ENCODE peak calls at places on chromosomes 5 and 9, in four cellular contexts. One of them, this sample, is unnamed.

GRCh38 chr9:100222674-100223073 is 123.6 kb downstream of the INVS start:
- DNase-seq in K562: peak; percentile 28
- DNase-seq in HepG2: no peak
- DNase-seq in endothelial cell of umbilical vein: peak; percentile 53
- DNase-seq in this sample: peak; percentile 43

GRCh38 chr9:31671011-31671410 is 713.4 kb upstream of the ACO1 start:
- DNase-seq in HepG2: no peak
- DNase-seq in endothelial cell of umbilical vein: no peak
- DNase-seq in K562: no peak
- DNase-seq in this sample: no peak

GRCh38 chr5:172872997-172873491 is 39.0 kb downstream of the ERGIC1 start:
- DNase-seq in K562: no peak
- DNase-seq in endothelial cell of umbilical vein: peak; percentile 90
- DNase-seq in HepG2: no peak
- DNase-seq in this sample: no peak

GRCh38 chr5:23332650-23333251 is 174.7 kb upstream of the PRDM9 start:
- DNase-seq in HepG2: peak; percentile 1
- DNase-seq in endothelial cell of umbilical vein: no peak
- DNase-seq in K562: no peak
- DNase-seq in this sample: peak; percentile 69

GRCh38 chr5:57754616-57755015 is 272.0 kb upstream of the ACTBL2 start:
- DNase-seq in HepG2: no peak
- DNase-seq in endothelial cell of umbilical vein: no peak
- DNase-seq in K562: no peak
- DNase-seq in this sample: no peak

GRCh38 chr9:87713278-87713989 is 12.5 kb upstream of the CTSL start:
- DNase-seq in HepG2: peak; percentile 62
- DNase-seq in K562: peak; percentile 89
- DNase-seq in endothelial cell of umbilical vein: peak; percentile 88
- DNase-seq in this sample: peak; percentile 27

GRCh38 chr5:126445502-126446174 is 22.4 kb downstream of the GRAMD2B start:
- DNase-seq in K562: no peak
- DNase-seq in endothelial cell of umbilical vein: no peak
- DNase-seq in HepG2: no peak
- DNase-seq in this sample: no peak

GRCh38 chr9:131578778-131579504 is 33.6 kb downstream of the PRRT1B start:
- DNase-seq in HepG2: no peak
- DNase-seq in K562: no peak
- DNase-seq in endothelial cell of umbilical vein: peak; percentile 50
- DNase-seq in this sample: no peak

GRCh38 chr9:76562511-76562911 is 103.5 kb downstream of the GCNT1 start:
- DNase-seq in HepG2: no peak
- DNase-seq in endothelial cell of umbilical vein: peak; percentile 42
- DNase-seq in K562: no peak
- DNase-seq in this sample: no peak

GRCh38 chr9:78383130-78383529 is 86.2 kb downstream of the PSAT1 start:
- DNase-seq in HepG2: no peak
- DNase-seq in endothelial cell of umbilical vein: no peak
- DNase-seq in K562: peak; percentile 6
- DNase-seq in this sample: no peak

GRCh38 chr5:110031402-110032140 is 341.8 kb downstream of the MAN2A1 start:
- DNase-seq in HepG2: no peak
- DNase-seq in K562: no peak
- DNase-seq in endothelial cell of umbilical vein: no peak
- DNase-seq in this sample: no peak

DNA sequence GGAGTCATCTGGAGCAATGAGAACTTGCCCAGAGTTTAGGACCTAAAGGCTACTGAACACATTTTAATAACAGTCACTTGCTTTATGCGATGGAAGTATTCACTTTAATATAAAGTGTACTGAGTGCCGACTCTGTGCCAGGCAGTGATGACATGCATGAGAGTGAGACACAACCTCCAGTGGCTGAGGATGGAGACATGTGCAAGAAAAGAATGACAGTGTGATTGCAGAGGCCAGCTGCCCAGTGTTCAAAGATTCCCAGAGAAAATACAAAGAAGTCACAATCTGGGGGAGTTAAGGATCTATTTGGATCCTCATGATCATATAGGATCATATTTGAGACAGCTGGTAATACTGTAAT is 102.1 kb downstream of the APBA1 start:
- DNase-seq in endothelial cell of umbilical vein: no peak
- DNase-seq in K562: no peak
- DNase-seq in HepG2: no peak
- DNase-seq in this sample: no peak
- TF ChIP-seq POLR2AphosphoS5 in endothelial cell of umbilical vein: no peak
- TF ChIP-seq POLR2AphosphoS5 in K562: no peak
- TF ChIP-seq POLR2AphosphoS5 in HepG2: no peak
- TF ChIP-seq POLR2AphosphoS5 in this sample: no peak

DNA sequence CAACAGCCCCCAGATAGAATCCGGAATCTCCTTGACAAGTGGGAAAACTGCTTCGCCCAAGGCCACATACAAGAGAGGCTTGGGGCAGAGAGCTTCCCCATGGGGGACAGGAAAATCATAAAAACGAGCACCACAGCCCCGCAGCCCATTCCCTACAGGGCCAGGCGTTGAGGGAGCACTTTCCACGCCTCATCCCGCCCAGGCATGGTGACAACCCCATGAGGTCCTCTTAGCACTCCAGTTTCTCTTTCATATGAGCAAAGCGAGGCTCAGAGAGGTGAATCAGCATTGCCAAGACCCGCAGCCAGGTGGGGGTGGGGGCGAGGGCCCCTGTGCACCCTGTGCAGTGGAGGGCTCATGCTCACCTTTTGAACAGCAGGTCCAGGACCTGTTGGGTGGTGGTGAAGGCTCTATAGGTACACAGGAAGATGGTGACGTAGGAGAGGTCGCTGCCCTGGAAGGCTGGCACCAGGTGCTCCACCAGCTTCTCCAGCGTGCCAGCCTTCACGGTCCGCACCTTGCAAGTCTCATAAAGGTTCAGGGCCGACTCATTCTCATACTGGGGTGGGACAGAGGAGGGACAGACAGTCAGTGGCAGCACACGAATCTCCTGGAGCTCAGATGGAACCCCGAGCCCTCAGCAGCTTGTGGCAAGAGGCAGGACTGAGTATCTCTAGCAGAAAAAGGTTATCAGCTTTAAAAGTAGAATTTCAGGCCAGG is 10.9 kb downstream of the RALGDS start:
- DNase-seq in K562: no peak
- DNase-seq in endothelial cell of umbilical vein: no peak
- DNase-seq in HepG2: no peak
- DNase-seq in this sample: no peak
- H3K36me3 ChIP-seq in K562: peaks cover 78% of the 10 kb centered on the region
- H3K36me3 ChIP-seq in endothelial cell of umbilical vein: peaks cover 41% of the 10 kb centered on the region
- H3K36me3 ChIP-seq in HepG2: peaks cover 38% of the 10 kb centered on the region
- H3K36me3 ChIP-seq in this sample: no peaks in the 10 kb centered on the region

DNA sequence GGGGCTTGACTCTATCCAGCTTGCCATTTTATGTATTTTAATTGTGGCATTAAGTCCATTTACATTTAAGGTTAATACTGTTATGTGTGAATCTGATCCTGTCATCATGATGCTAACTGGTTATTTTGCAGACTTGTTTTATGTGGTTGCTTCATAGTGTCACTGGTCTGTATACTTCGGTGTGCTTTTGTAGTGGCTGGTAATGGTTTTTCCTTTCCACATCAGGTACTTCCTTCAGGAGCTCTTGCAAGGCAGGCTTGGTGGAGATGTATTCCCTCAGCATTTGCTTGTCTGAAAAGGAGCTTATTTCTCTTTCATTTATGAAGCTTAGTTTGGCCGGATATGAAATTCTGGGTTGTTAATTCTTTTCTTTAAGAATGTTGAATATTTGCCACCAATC is 145.9 kb downstream of the CPLANE1 start:
- DNase-seq in K562: no peak
- DNase-seq in HepG2: no peak
- DNase-seq in endothelial cell of umbilical vein: no peak
- DNase-seq in this sample: no peak
- H3K4me2 ChIP-seq in K562: no peak overlapping the region
- H3K4me2 ChIP-seq in HepG2: no peak overlapping the region
- H3K4me2 ChIP-seq in endothelial cell of umbilical vein: no peak overlapping the region
- H3K4me2 ChIP-seq in this sample: no peak overlapping the region

GRCh38 chr5:87242242-87242641 is 25.4 kb upstream of the RASA1 start:
- DNase-seq in K562: no peak
- DNase-seq in HepG2: no peak
- DNase-seq in endothelial cell of umbilical vein: no peak
- DNase-seq in this sample: no peak
- TF ChIP-seq POLR2AphosphoS5 in K562: no peak
- TF ChIP-seq POLR2AphosphoS5 in HepG2: no peak
- TF ChIP-seq POLR2AphosphoS5 in endothelial cell of umbilical vein: no peak
- TF ChIP-seq POLR2AphosphoS5 in this sample: no peak

GRCh38 chr9:95015569-95015968 is 289.1 kb downstream of the AOPEP start:
- DNase-seq in HepG2: no peak
- DNase-seq in K562: no peak
- DNase-seq in endothelial cell of umbilical vein: no peak
- DNase-seq in this sample: no peak
- H3K36me3 ChIP-seq in HepG2: peaks cover 64% of the 10 kb centered on the region
- H3K36me3 ChIP-seq in K562: peaks cover 13% of the 10 kb centered on the region
- H3K36me3 ChIP-seq in endothelial cell of umbilical vein: peaks cover 12% of the 10 kb centered on the region
- H3K36me3 ChIP-seq in this sample: peaks cover 3% of the 10 kb centered on the region

DNA sequence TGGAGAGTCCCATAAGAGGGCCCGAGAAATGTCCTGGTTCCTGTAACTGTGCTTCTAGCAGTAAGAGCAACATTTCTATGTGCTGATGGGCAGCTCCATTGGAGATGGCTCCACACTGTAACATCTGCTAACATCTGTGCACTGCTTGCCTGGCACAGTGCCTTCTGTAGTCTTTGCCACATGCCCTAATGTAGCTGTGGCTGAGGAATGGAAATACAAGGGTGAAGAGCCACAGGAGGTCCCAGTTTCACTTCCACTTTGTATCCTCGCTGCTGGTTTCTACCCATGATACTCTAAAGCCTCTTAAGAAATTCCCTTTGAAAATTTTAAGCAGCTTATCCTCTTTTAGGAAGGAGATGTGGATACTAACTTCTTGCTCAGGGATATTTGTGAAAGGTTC is 97.4 kb downstream of the HOMER1 start:
- DNase-seq in HepG2: no peak
- DNase-seq in K562: no peak
- DNase-seq in endothelial cell of umbilical vein: no peak
- DNase-seq in this sample: no peak
- H3K4me2 ChIP-seq in HepG2: no peak overlapping the region
- H3K4me2 ChIP-seq in K562: no peak overlapping the region
- H3K4me2 ChIP-seq in endothelial cell of umbilical vein: no peak overlapping the region
- H3K4me2 ChIP-seq in this sample: no peak overlapping the region

GRCh38 chr5:41345295-41345694 is 132.0 kb upstream of the C6 start:
- DNase-seq in K562: no peak
- DNase-seq in endothelial cell of umbilical vein: no peak
- DNase-seq in HepG2: no peak
- DNase-seq in this sample: no peak

GRCh38 chr5:41346609-41347008 is 133.3 kb upstream of the C6 start:
- DNase-seq in HepG2: no peak
- DNase-seq in K562: no peak
- DNase-seq in endothelial cell of umbilical vein: peak; percentile 3
- DNase-seq in this sample: no peak

GRCh38 chr5:41347569-41347968 is 134.2 kb upstream of the C6 start:
- DNase-seq in HepG2: no peak
- DNase-seq in K562: no peak
- DNase-seq in endothelial cell of umbilical vein: no peak
- DNase-seq in this sample: peak; percentile 18

GRCh38 chr5:41349846-41350245 is 136.5 kb upstream of the C6 start:
- DNase-seq in K562: no peak
- DNase-seq in endothelial cell of umbilical vein: no peak
- DNase-seq in HepG2: no peak
- DNase-seq in this sample: no peak
- TF ChIP-seq POLR2AphosphoS5 in K562: no peak
- TF ChIP-seq POLR2AphosphoS5 in endothelial cell of umbilical vein: no peak
- TF ChIP-seq POLR2AphosphoS5 in HepG2: no peak
- TF ChIP-seq POLR2AphosphoS5 in this sample: no peak

GRCh38 chr9:70261131-70261870 is 2.5 kb downstream of the SMC5 start:
- DNase-seq in HepG2: no peak
- DNase-seq in K562: no peak
- DNase-seq in endothelial cell of umbilical vein: no peak
- DNase-seq in this sample: no peak

GRCh38 chr9:70260606-70261005 is 1.8 kb downstream of the SMC5 start:
- DNase-seq in endothelial cell of umbilical vein: no peak
- DNase-seq in HepG2: no peak
- DNase-seq in K562: no peak
- DNase-seq in this sample: no peak

GRCh38 chr9:70262384-70262783 is 3.6 kb downstream of the SMC5 start:
- DNase-seq in K562: no peak
- DNase-seq in HepG2: no peak
- DNase-seq in endothelial cell of umbilical vein: no peak
- DNase-seq in this sample: no peak

GRCh38 chr9:70263421-70263820 is 4.6 kb downstream of the SMC5 start:
- DNase-seq in HepG2: no peak
- DNase-seq in K562: no peak
- DNase-seq in endothelial cell of umbilical vein: no peak
- DNase-seq in this sample: no peak

GRCh38 chr9:70262948-70263347 is 4.2 kb downstream of the SMC5 start:
- DNase-seq in HepG2: no peak
- DNase-seq in endothelial cell of umbilical vein: no peak
- DNase-seq in K562: no peak
- DNase-seq in this sample: no peak
- H3K36me3 ChIP-seq in HepG2: peaks cover 36% of the 10 kb centered on the region
- H3K36me3 ChIP-seq in endothelial cell of umbilical vein: peaks cover 5% of the 10 kb centered on the region
- H3K36me3 ChIP-seq in K562: peaks cover 70% of the 10 kb centered on the region
- H3K36me3 ChIP-seq in this sample: peaks cover 23% of the 10 kb centered on the region

GRCh38 chr5:102815560-102816324 is 60.6 kb downstream of the PAM start:
- DNase-seq in HepG2: no peak
- DNase-seq in K562: no peak
- DNase-seq in endothelial cell of umbilical vein: peak; percentile 73
- DNase-seq in this sample: no peak
- H3K4me2 ChIP-seq in HepG2: no peak overlapping the region
- H3K4me2 ChIP-seq in K562: no peak overlapping the region
- H3K4me2 ChIP-seq in endothelial cell of umbilical vein: peak overlapping the region; percentile 70
- H3K4me2 ChIP-seq in this sample: no peak overlapping the region

GRCh38 chr5:14211818-14212799 is 69.0 kb downstream of the TRIO start:
- DNase-seq in HepG2: no peak
- DNase-seq in endothelial cell of umbilical vein: no peak
- DNase-seq in K562: no peak
- DNase-seq in this sample: no peak

GRCh38 chr5:14215901-14216300 is 72.8 kb downstream of the TRIO start:
- DNase-seq in endothelial cell of umbilical vein: no peak
- DNase-seq in K562: no peak
- DNase-seq in HepG2: no peak
- DNase-seq in this sample: no peak

GRCh38 chr5:14212838-14213237 is 69.7 kb downstream of the TRIO start:
- DNase-seq in K562: no peak
- DNase-seq in HepG2: peak; percentile 83
- DNase-seq in endothelial cell of umbilical vein: no peak
- DNase-seq in this sample: no peak

GRCh38 chr5:14213253-14213652 is 70.1 kb downstream of the TRIO start:
- DNase-seq in HepG2: no peak
- DNase-seq in K562: no peak
- DNase-seq in endothelial cell of umbilical vein: no peak
- DNase-seq in this sample: no peak

GRCh38 chr5:14213813-14214585 is 70.9 kb downstream of the TRIO start:
- DNase-seq in K562: no peak
- DNase-seq in HepG2: peak; percentile 59
- DNase-seq in endothelial cell of umbilical vein: no peak
- DNase-seq in this sample: no peak
- TF ChIP-seq POLR2AphosphoS5 in K562: no peak
- TF ChIP-seq POLR2AphosphoS5 in HepG2: no peak
- TF ChIP-seq POLR2AphosphoS5 in endothelial cell of umbilical vein: no peak
- TF ChIP-seq POLR2AphosphoS5 in this sample: no peak